ENCODE peak calls at places on chromosomes 1 and 21, in four cellular contexts. S, I, J and V are unnamed samples.

GRCh38 chr1:93692983-93693591 is 11.4 kb upstream of the BCAR3 start:
- DNase-seq in S (peak; percentile 92), I (peak; percentile 28), J (peak; percentile 54), V (peak; percentile 72)

GRCh38 chr1:247407180-247407616 is 8.8 kb upstream of the NLRP3 start:
- DNase-seq in J (no peak), I (peak; percentile 53), S (no peak), V (peak; percentile 86)

GRCh38 chr1:30645807-30646206 is 77.6 kb downstream of the MATN1 start:
- DNase-seq in I (no peak), J (no peak), S (peak; percentile 51), V (no peak)

GRCh38 chr1:228733576-228733975 is 1.7 kb upstream of the RHOU start:
- DNase-seq in I (no peak), S (no peak), J (no peak), V (no peak)

GRCh38 chr21:33278736-33279135 is 12.6 kb downstream of the IL10RB start:
- DNase-seq in J (no peak), S (peak; percentile 60), I (no peak), V (no peak)

GRCh38 chr1:231315887-231316286 is 21.8 kb downstream of the EXOC8 start:
- DNase-seq in S (peak; percentile 55), J (no peak), I (peak; percentile 43), V (peak; percentile 77)

GRCh38 chr1:64518692-64519481 is 49.0 kb downstream of the CACHD1 start:
- DNase-seq in I (no peak), J (no peak), S (no peak), V (no peak)

GRCh38 chr1:235416662-235417049 is 49.4 kb downstream of the TBCE start:
- DNase-seq in S (peak; percentile 68), I (no peak), J (no peak), V (no peak)

GRCh38 chr1:179369751-179370341 is 4.1 kb downstream of the AXDND1 start:
- DNase-seq in I (no peak), J (peak; percentile 21), S (peak; percentile 85), V (no peak)

GRCh38 chr1:3219005-3219724 is 150.2 kb downstream of the PRDM16 start:
- DNase-seq in J (no peak), I (no peak), S (peak; percentile 6), V (no peak)

GRCh38 chr1:32242341-32242851 is 4.6 kb upstream of the FAM167B start:
- DNase-seq in J (no peak), S (peak; percentile 32), I (no peak), V (no peak)

GRCh38 chr1:186474208-186474607 is 13.3 kb upstream of the PDC start:
- DNase-seq in I (no peak), J (no peak), S (peak; percentile 83), V (no peak)

GRCh38 chr1:193308438-193308837 is 122.0 kb upstream of the B3GALT2 start:
- DNase-seq in J (no peak), I (no peak), S (no peak), V (no peak)

GRCh38 chr1:8747879-8748825 is 69.3 kb downstream of the RERE start:
- DNase-seq in S (no peak), I (no peak), J (no peak), V (no peak)

GRCh38 chr1:184499626-184500025 is 112.8 kb downstream of the C1orf21 start:
- DNase-seq in S (no peak), I (no peak), J (no peak), V (no peak)

GRCh38 chr1:221022331-221022730 is 143.1 kb downstream of the HLX start:
- DNase-seq in S (no peak), J (no peak), I (no peak), V (no peak)

GRCh38 chr1:107782192-107782845 is 182.7 kb downstream of the VAV3 start:
- DNase-seq in J (peak; percentile 29), S (peak; percentile 78), I (no peak), V (no peak)

GRCh38 chr1:156948708-156949107 is 28.3 kb downstream of the LRRC71 start:
- DNase-seq in I (no peak), S (no peak), J (no peak), V (no peak)